ENCODE peak calls at places on chromosome 9, in four cellular contexts. Z is HS-5; F is stimulated activated CD4-positive, alpha-beta T cell treated with anti-CD3 and anti-CD28 coated beads, Interleukin-2, amount 100 ng/mL, for 48 hours; Y is nucleus accumbens. K is an unnamed sample.
A peak's percentile ranks its signal among the peaks of the same experiment; 100 is the strongest.

GRCh38 chr9:69971643-69972449 is 71.8 kb upstream of the MAMDC2 start:
- DNase-seq in Y (peak; percentile 24), F (peak; percentile 41), Z (no peak), K (peak; percentile 75)

GRCh38 chr9:135060461-135061116 is 26.9 kb upstream of the OLFM1 start:
- DNase-seq in F (no peak), Y (no peak), Z (no peak), K (no peak)

GRCh38 chr9:38126730-38127129 is 57.7 kb upstream of the SHB start:
- DNase-seq in Y (no peak), Z (no peak), F (no peak), K (no peak)

GRCh38 chr9:114159562-114160145 is 4.3 kb downstream of the COL27A1 start:
- DNase-seq in F (no peak), Y (no peak), Z (no peak), K (no peak)

GRCh38 chr9:136762915-136763648 is 1.2 kb downstream of the LCN15 start:
- DNase-seq in Y (no peak), F (peak; percentile 53), Z (no peak), K (peak; percentile 83)

GRCh38 chr9:99472240-99472915 is 250.3 kb downstream of the SEC61B start:
- DNase-seq in F (no peak), Z (no peak), Y (no peak), K (no peak)

GRCh38 chr9:123368481-123369153 is 12.6 kb downstream of the CRB2 start:
- DNase-seq in Y (peak; percentile 48), F (no peak), Z (no peak), K (no peak)

GRCh38 chr9:2017209-2017458 is 2.0 kb downstream of the SMARCA2 start:
- DNase-seq in Z (no peak), F (no peak), Y (no peak), K (no peak)

GRCh38 chr9:127278372-127278771 is 13.8 kb downstream of the GARNL3 start:
- DNase-seq in F (no peak), Y (no peak), Z (no peak), K (no peak)